ENCODE peak calls at places on chromosome 19, in five cellular contexts. C, L, P, M and S are unnamed samples.

GRCh38 chr19:19997656-19998268 is 41.5 kb downstream of the ZNF682 start:
- DNase-seq in P (no peak), L (peak; percentile 74), M (peak; percentile 3), C (no peak), S (no peak)

GRCh38 chr19:55986487-55986886 is at the start of gene NLRP5:
- DNase-seq in L (no peak), C (no peak), M (no peak), P (no peak), S (no peak)

GRCh38 chr19:50486823-50487515 is 10.3 kb upstream of the GARIN5A start:
- DNase-seq in P (no peak), C (no peak), M (peak; percentile 78), L (peak; percentile 88), S (peak; percentile 52)

GRCh38 chr19:36093687-36094086 is 17.3 kb upstream of the OVOL3 start:
- DNase-seq in C (no peak), P (no peak), M (no peak), L (no peak), S (no peak)

GRCh38 chr19:21358768-21359451 is at the start of gene ZNF738:
- DNase-seq in L (peak; percentile 97), M (peak; percentile 97), P (peak; percentile 84), C (peak; percentile 81), S (peak; percentile 79)

GRCh38 chr19:19562665-19563347 is 24.7 kb downstream of the CILP2 start:
- DNase-seq in C (no peak), L (no peak), M (no peak), P (no peak), S (no peak)

GRCh38 chr19:54388001-54388802 is 23.5 kb upstream of the LAIR1 start:
- DNase-seq in M (no peak), C (no peak), L (no peak), P (no peak), S (peak; percentile 31)

GRCh38 chr19:6125571-6125989 is 9.9 kb upstream of the ACSBG2 start:
- DNase-seq in P (peak; percentile 48), C (no peak), M (peak; percentile 86), L (peak; percentile 81), S (peak; percentile 59)

GRCh38 chr19:3159565-3159964 is 19.0 kb upstream of the S1PR4 start:
- DNase-seq in L (no peak), M (no peak), C (no peak), P (no peak), S (no peak)

GRCh38 chr19:19630062-19630414 is 2.0 kb upstream of the LPAR2 start:
- DNase-seq in M (no peak), L (no peak), C (no peak), P (no peak), S (no peak)

GRCh38 chr19:6737873-6738725 is 719 bp upstream of the GPR108 start:
- DNase-seq in P (peak; percentile 51), M (peak; percentile 97), L (peak; percentile 86), C (peak; percentile 46), S (peak; percentile 80)

GRCh38 chr19:35889370-35890112 is 10.8 kb downstream of the NFKBID start:
- DNase-seq in L (no peak), M (no peak), P (no peak), C (no peak), S (no peak)

GRCh38 chr19:6236310-6237291 is 43.2 kb downstream of the MLLT1 start:
- DNase-seq in M (no peak), P (no peak), C (no peak), L (no peak), S (peak; percentile 87)

GRCh38 chr19:51018745-51019543 is 565 bp downstream of the KLK10 start:
- DNase-seq in P (no peak), M (no peak), C (no peak), L (peak; percentile 59), S (peak; percentile 89)

DNA sequence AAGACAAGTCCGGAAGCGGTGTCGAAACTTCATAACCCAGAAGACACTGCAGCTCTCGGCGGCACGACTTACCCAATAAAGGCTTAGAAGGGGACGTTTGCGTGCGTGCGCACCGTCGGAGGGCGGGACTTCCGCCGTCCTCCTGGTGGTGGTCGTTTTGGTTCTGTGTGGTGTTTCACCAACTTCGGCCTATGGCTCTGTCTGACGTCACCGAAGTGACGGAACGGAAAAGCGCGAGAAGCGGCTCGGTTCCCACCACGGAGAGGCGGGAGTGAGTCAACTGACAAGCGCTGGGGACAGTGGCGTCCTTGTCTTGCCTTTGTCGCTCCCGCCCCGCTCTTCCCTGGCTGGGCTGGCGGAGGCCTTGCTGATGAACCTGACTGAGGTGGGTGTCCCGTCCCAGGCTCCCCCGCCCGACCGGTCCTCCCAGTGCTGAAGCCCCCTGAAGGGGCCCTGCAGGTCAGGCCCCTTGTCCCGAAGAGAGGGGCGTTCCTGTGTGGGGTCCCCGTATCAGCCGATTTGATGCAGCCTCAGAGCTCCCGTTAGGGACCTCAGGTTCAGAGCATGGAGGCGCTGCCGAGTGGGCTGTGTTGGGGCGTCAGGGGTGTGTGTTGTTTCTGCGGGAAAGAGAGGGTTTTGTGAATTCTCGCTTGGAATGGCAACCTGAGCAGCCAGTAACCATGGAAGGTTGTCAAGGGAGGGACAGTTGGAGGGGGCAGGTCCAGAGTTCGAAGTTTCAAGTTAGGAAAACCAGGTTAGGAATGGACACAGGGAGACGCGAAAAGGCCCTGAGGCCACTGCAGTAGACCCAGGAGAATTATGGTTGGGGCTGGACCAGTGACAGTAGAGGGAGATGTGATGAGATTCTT is at the start of gene ZNF548:
- DNase-seq in P (peak; percentile 99), M (peak; percentile 100), C (peak; percentile 94), L (peak; percentile 100), S (peak; percentile 96)
- TF ChIP-seq CTCF in P (peak; percentile 31), M (peak; percentile 48), C (peak; percentile 34), L (peak; percentile 27), S (no peak)

GRCh38 chr19:4208385-4209094 is 20.8 kb upstream of the EBI3 start:
- DNase-seq in C (no peak), L (peak; percentile 61), P (no peak), M (peak; percentile 68), S (peak; percentile 53)
- TF ChIP-seq CTCF in C (peak; percentile 58), L (peak; percentile 62), P (peak; percentile 68), M (peak; percentile 63), S (peak; percentile 28)

DNA sequence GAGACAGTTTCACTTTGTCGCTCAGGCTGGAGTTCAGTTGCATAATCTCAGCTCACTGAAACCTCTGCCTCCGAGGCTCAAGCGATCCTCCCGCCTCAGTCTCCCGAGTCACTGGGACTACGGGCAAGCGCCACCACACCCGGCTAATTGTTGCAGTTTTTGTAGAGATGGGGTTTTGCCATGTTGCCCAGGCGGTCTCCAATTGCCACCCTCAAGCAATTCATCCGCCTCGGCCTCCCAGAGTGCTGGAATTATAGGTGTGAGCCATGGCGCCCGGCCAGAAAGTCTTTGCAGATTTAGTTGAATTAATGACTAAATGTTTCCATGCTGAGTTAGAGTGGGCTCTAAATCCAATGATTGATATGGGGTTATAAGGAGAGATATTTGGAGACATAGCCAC is 4.5 kb upstream of the CADM4 start:
- DNase-seq in L (no peak), M (no peak), P (no peak), C (no peak), S (no peak)
- TF ChIP-seq CTCF in L (no peak), M (no peak), P (no peak), C (no peak), S (no peak)

DNA sequence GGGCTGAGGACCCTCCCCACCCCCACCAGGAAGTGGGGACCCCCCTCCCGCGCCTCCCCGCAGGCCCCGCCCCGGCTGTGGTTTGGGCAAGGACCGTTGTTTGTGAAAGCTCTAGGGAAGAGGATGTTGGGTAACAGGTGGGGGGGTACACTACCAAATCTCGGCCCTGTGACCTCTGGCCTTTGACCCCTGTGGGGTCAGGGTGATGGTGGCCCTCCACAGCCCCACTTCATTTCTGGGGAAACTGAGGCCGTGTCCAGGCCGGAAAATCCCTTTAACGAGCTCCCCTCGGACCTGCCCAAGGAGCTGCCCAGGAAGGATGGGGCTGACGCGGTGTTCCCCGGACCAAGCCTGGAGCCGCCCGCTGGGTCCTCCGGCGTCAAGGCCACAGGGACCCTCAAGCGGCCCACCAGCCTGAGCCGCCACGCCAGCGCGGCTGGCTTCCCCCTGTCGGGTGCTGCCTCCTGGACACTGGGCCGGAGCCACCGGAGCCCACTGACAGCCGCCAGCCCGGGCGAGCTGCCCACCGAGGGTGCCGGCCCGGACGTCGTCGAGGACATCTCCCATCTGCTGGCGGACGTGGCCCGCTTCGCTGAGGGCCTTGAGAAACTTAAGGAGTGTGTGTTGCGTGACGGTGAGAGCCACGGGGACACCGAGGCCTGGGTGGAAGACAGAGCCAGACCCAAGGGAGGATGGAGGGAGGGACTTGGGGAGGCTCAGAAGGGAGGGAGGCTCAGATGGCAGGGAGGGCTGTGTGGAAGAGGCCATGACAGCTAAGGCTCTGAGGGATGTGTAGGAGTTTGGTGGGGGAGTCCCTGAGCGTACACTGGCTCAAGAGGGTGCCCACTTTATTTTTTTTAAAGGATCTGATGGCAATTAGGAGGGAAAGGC is 1.4 kb downstream of the ARHGAP45 start:
- DNase-seq in P (no peak), M (no peak), L (no peak), C (no peak), S (no peak)
- TF ChIP-seq CTCF in P (no peak), M (no peak), L (no peak), C (no peak), S (no peak)

GRCh38 chr19:32173836-32174235 is 171.6 kb upstream of the ZNF507 start:
- DNase-seq in C (no peak), P (no peak), L (no peak), M (no peak), S (no peak)
- TF ChIP-seq CTCF in C (no peak), P (no peak), L (peak; percentile 25), M (no peak), S (no peak)

GRCh38 chr19:33436360-33437345 is 63.1 kb downstream of the CEBPG start:
- DNase-seq in M (no peak), L (no peak), P (no peak), C (no peak), S (no peak)

GRCh38 chr19:33438987-33439781 is 65.7 kb downstream of the CEBPG start:
- DNase-seq in C (no peak), L (no peak), P (no peak), M (no peak), S (no peak)

GRCh38 chr19:33440241-33440640 is 66.7 kb downstream of the CEBPG start:
- DNase-seq in P (no peak), C (no peak), M (no peak), L (no peak), S (no peak)

GRCh38 chr19:33437351-33438015 is 64.0 kb downstream of the CEBPG start:
- DNase-seq in L (no peak), P (no peak), M (no peak), C (no peak), S (no peak)

DNA sequence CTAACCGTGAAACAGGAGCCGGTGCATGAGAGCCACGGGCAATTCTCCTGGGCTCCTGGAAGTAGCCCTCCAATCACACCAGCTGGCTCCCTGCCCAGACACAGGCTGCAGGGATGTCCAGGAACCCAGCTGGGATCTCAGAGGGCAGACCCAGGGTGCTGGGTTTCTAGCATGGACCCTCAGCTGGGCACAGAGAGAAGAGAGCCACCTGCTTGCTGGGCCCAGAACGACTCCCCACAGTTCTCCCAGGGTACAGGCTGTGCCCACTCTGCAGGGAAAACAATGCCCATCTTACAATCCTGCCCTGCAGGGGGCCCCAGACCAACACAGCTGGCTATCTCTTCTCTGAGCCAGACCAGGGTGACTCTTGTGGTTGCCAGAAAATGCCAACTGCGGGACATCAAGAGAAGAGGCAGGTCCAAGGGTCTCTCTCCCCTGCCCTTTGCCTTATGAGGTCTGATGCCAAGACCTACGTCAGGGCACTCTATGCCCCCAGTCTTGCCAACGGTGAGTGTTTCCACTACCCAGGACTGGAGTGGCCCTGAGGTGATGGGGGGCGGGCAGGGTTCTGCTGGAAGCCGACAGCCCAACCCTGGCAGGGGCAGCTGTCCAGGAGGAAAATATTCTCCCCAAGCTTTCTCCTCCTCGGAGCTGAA is 64.6 kb downstream of the CEBPG start:
- DNase-seq in L (no peak), C (no peak), M (no peak), P (no peak), S (no peak)
- TF ChIP-seq CTCF in L (no peak), C (no peak), M (no peak), P (no peak), S (peak; percentile 13)

GRCh38 chr19:38004100-38004504 is 97.1 kb downstream of the SIPA1L3 start:
- DNase-seq in P (no peak), C (no peak), M (no peak), L (no peak), S (no peak)
- TF ChIP-seq CTCF in P (no peak), C (no peak), M (no peak), L (no peak), S (no peak)